ENCODE peak calls at places on chromosomes 6 and 20, in five cellular contexts. F, Q, U, P and W are unnamed samples.

GRCh38 chr20:2130062-2130591 is 28.5 kb downstream of the STK35 start:
- DNase-seq in F (no peak), Q (no peak), U (no peak), P (no peak), W (peak; percentile 72)

GRCh38 chr6:158488065-158488464 is 71.8 kb upstream of the TMEM181 start:
- DNase-seq in F (no peak), Q (no peak), U (no peak), P (peak; percentile 63), W (no peak)

GRCh38 chr6:169543704-169544103 is 158.1 kb downstream of the WDR27 start:
- DNase-seq in F (no peak), Q (no peak), U (no peak), P (no peak), W (no peak)

GRCh38 chr6:142167472-142167871 is 20.4 kb downstream of the VTA1 start:
- DNase-seq in F (no peak), Q (no peak), U (no peak), P (no peak), W (no peak)

GRCh38 chr20:52494244-52494643 is 302.7 kb upstream of the ZFP64 start:
- DNase-seq in F (no peak), Q (no peak), U (no peak), P (no peak), W (no peak)

GRCh38 chr20:60262967-60263603 is 304.9 kb downstream of the CDH26 start:
- DNase-seq in F (no peak), Q (peak; percentile 30), U (peak; percentile 22), P (no peak), W (peak; percentile 47)

GRCh38 chr20:8187740-8188139 is 55.7 kb downstream of the PLCB1 start:
- DNase-seq in F (no peak), Q (no peak), U (no peak), P (no peak), W (no peak)

GRCh38 chr6:106056060-106056737 is 29.9 kb upstream of the PRDM1 start:
- DNase-seq in F (no peak), Q (no peak), U (no peak), P (no peak), W (no peak)

GRCh38 chr6:1407499-1407990 is 18.2 kb downstream of the FOXF2 start:
- DNase-seq in F (no peak), Q (no peak), U (no peak), P (no peak), W (peak; percentile 6)

GRCh38 chr6:12354499-12354898 is 64.3 kb downstream of the EDN1 start:
- DNase-seq in F (no peak), Q (peak; percentile 40), U (peak; percentile 34), P (no peak), W (no peak)

GRCh38 chr20:7723284-7723683 is 217.0 kb downstream of the HAO1 start:
- DNase-seq in F (no peak), Q (no peak), U (no peak), P (no peak), W (no peak)

GRCh38 chr6:122408697-122409458 is 9.4 kb downstream of the HSF2 start:
- DNase-seq in F (no peak), Q (no peak), U (no peak), P (no peak), W (no peak)

GRCh38 chr6:123589973-123590372 is 46.8 kb downstream of the TRDN start:
- DNase-seq in F (no peak), Q (no peak), U (no peak), P (no peak), W (no peak)

GRCh38 chr6:23013776-23014175 is 444.4 kb downstream of the HDGFL1 start:
- DNase-seq in F (no peak), Q (no peak), U (no peak), P (no peak), W (no peak)

GRCh38 chr6:90351696-90352095 is 55.1 kb upstream of the BACH2 start:
- DNase-seq in F (no peak), Q (no peak), U (no peak), P (no peak), W (no peak)

GRCh38 chr6:106733386-106733785 is 104.0 kb downstream of the QRSL1 start:
- DNase-seq in F (no peak), Q (no peak), U (peak; percentile 78), P (no peak), W (no peak)

GRCh38 chr20:14189794-14190402 is 147.5 kb downstream of the FLRT3 start:
- DNase-seq in F (no peak), Q (no peak), U (no peak), P (peak; percentile 31), W (no peak)

GRCh38 chr20:23159256-23159922 is 73.3 kb upstream of the CD93 start:
- DNase-seq in F (no peak), Q (no peak), U (no peak), P (no peak), W (no peak)

GRCh38 chr6:56808871-56809359 is 146.0 kb upstream of the BEND6 start:
- DNase-seq in F (no peak), Q (no peak), U (no peak), P (no peak), W (no peak)

GRCh38 chr6:142570221-142570671 is 268.4 kb downstream of the ADGRG6 start:
- DNase-seq in F (no peak), Q (no peak), U (no peak), P (no peak), W (no peak)

GRCh38 chr6:45928721-45929305 is 86.8 kb downstream of the CLIC5 start:
- DNase-seq in F (no peak), Q (no peak), U (no peak), P (no peak), W (no peak)

GRCh38 chr20:19750907-19751636 is 7.0 kb upstream of the RIN2 start:
- DNase-seq in F (no peak), Q (no peak), U (peak; percentile 32), P (no peak), W (no peak)

GRCh38 chr6:158474961-158475343 is 84.9 kb upstream of the TMEM181 start:
- DNase-seq in F (no peak), Q (peak; percentile 17), U (no peak), P (no peak), W (no peak)

GRCh38 chr6:12909828-12910227 is 193.3 kb downstream of the PHACTR1 start:
- DNase-seq in F (no peak), Q (no peak), U (no peak), P (no peak), W (no peak)

DNA sequence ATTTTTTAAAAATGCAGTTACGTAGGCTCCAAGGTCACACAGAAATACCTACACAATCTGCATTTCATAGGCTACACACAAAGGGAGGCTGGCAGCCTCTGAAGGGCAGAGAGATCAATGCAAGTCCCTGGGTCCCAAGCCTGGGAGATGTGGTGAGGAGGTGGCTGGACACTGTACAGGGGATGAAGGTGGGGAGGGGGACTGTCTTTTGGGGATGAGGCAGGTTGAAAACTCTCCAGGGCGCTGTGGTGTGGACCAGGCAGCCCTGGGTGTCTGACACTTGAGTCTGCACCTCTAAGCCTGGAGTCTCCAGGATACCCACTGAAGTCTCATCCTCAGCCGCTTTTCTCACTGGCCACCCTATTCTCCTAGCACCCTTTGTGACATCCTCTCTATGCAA is 24.5 kb downstream of the TXNDC5 start:
- DNase-seq in F (no peak), Q (no peak), U (no peak), P (no peak), W (no peak)
- TF ChIP-seq POLR2A in F (no peak), Q (no peak), U (no peak), P (no peak), W (no peak)

GRCh38 chr6:85449818-85450577 is at the start of gene NT5E:
- DNase-seq in F (peak; percentile 86), Q (peak; percentile 43), U (peak; percentile 70), P (no peak), W (peak; percentile 86)
- TF ChIP-seq POLR2A in F (peak; percentile 32), Q (no peak), U (peak; percentile 68), P (no peak), W (no peak)

GRCh38 chr20:35766843-35767242 is 5.0 kb upstream of the PHF20 start:
- DNase-seq in F (no peak), Q (no peak), U (no peak), P (no peak), W (no peak)

GRCh38 chr20:35771367-35771688 is 487 bp upstream of the PHF20 start:
- DNase-seq in F (no peak), Q (no peak), U (no peak), P (no peak), W (no peak)

GRCh38 chr20:35771689-35772562 is at the start of gene PHF20:
- DNase-seq in F (peak; percentile 99), Q (peak; percentile 99), U (peak; percentile 100), P (peak; percentile 92), W (peak; percentile 99)

GRCh38 chr20:35772563-35773058 is 796 bp downstream of the PHF20 start:
- DNase-seq in F (no peak), Q (no peak), U (no peak), P (no peak), W (no peak)

DNA sequence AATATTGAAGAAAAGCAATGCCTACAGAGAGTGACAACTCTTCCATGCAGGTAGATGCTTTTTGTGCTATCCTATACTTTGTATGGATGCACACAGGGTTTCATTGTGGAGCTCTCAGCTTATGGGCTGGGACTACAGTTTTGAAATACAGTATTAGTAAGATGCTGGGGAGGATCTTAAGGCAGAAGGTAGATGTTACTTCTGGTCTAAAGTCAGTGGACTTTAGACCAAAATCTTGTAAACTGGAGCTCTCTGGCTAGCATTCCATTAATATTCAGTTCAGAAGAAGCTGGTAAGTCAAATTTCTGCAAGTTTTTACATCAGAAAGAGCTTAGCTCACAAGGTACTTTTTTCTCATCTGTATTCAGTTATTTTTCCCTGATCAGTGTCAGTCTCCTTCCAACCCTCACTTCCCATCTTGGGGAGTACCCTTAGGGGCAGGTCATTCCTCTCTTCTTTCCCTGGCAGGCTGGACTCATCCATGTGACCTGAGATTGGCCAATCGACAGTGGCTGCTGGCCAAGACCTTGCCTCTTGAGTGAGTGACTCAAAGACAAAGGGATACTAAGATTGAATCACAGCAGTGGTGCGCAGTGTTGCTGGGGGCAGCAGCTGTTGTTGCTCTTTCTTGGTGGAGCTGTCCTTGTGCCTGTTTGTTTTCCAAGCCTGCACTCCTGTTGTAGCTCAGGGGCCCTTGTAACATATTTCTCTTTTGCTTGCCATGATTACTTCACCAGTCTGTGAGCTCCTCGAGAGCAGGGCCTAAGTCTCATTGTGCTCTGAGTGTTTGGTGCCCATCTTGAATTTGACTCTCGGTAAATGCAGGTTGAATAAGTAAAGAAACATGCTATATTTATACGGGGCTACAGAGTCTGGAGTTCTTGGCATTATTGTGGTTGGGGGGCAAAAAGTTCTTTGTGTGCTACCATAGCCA is 2.8 kb upstream of the PHF20 start:
- DNase-seq in F (peak; percentile 76), Q (peak; percentile 82), U (peak; percentile 87), P (peak; percentile 77), W (peak; percentile 92)
- TF ChIP-seq POLR2A in F (peak; percentile 22), Q (no peak), U (peak; percentile 49), P (peak; percentile 88), W (no peak)

GRCh38 chr20:46690219-46691111 is 1.2 kb upstream of the TP53RK start:
- DNase-seq in F (no peak), Q (no peak), U (no peak), P (no peak), W (no peak)

GRCh38 chr20:46689082-46689753 is at the start of gene TP53RK:
- DNase-seq in F (peak; percentile 97), Q (peak; percentile 95), U (peak; percentile 99), P (peak; percentile 99), W (peak; percentile 100)

GRCh38 chr20:46688151-46689081 is 828 bp downstream of the TP53RK start:
- DNase-seq in F (no peak), Q (no peak), U (no peak), P (no peak), W (peak; percentile 29)

GRCh38 chr20:46694484-46694883 is 5.2 kb upstream of the TP53RK start:
- DNase-seq in F (no peak), Q (no peak), U (no peak), P (no peak), W (no peak)

DNA sequence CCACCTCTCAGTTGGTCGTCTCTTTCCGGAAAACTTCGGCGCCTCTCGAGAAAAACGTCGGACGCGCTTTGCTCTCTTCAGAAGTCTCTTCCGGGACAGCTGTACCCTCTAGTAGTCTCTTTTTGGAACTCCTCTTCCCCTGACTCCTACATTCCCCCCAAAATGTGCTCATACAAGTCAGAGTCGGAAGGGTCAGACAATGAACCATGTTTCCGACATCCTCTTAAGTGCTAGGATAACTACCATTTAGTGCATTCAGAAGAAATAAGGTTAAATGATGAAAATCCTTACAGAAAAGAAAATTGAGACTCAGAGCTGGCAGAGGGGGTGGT is 476 bp upstream of the TP53RK start:
- DNase-seq in F (no peak), Q (no peak), U (no peak), P (no peak), W (no peak)
- TF ChIP-seq POLR2A in F (no peak), Q (no peak), U (no peak), P (no peak), W (no peak)